ENCODE peak calls at places on chromosomes 7 and 10, in eight cellular contexts. One of them, this sample, is unnamed.
A peak's percentile ranks its signal among the peaks of the same experiment; 100 is the strongest.

GRCh38 chr10:107417446-107417845 is 252.9 kb upstream of the SORCS1 start:
- DNase-seq in non-pigmented ciliary epithelial cell: no peak
- DNase-seq in NCI-H748 treated with DMSO at 0.1 percent for 48 hours: no peak
- DNase-seq in left kidney: no peak
- DNase-seq in GDM1: no peak
- DNase-seq in natural killer cell: no peak
- DNase-seq in T-helper 22 cell: no peak
- DNase-seq in M059J: no peak
- DNase-seq in this sample: no peak

GRCh38 chr7:101068401-101068800 is 16.9 kb upstream of the TRIM56 start:
- DNase-seq in non-pigmented ciliary epithelial cell: no peak
- DNase-seq in GDM1: no peak
- DNase-seq in M059J: no peak
- DNase-seq in natural killer cell: no peak
- DNase-seq in left kidney: no peak
- DNase-seq in NCI-H748 treated with DMSO at 0.1 percent for 48 hours: no peak
- DNase-seq in T-helper 22 cell: no peak
- DNase-seq in this sample: no peak

GRCh38 chr7:51647931-51648351 is 331.3 kb upstream of the COBL start:
- DNase-seq in GDM1: no peak
- DNase-seq in natural killer cell: no peak
- DNase-seq in NCI-H748 treated with DMSO at 0.1 percent for 48 hours: peak; percentile 53
- DNase-seq in T-helper 22 cell: no peak
- DNase-seq in M059J: peak; percentile 4
- DNase-seq in left kidney: peak; percentile 44
- DNase-seq in non-pigmented ciliary epithelial cell: peak; percentile 14
- DNase-seq in this sample: no peak

GRCh38 chr7:44131173-44132009 is 8.0 kb upstream of the POLD2 start:
- DNase-seq in NCI-H748 treated with DMSO at 0.1 percent for 48 hours: no peak
- DNase-seq in non-pigmented ciliary epithelial cell: no peak
- DNase-seq in GDM1: no peak
- DNase-seq in natural killer cell: no peak
- DNase-seq in M059J: peak; percentile 50
- DNase-seq in left kidney: peak; percentile 57
- DNase-seq in T-helper 22 cell: no peak
- DNase-seq in this sample: no peak

GRCh38 chr10:605632-606325 is 83.7 kb downstream of the DIP2C start:
- DNase-seq in T-helper 22 cell: no peak
- DNase-seq in M059J: no peak
- DNase-seq in GDM1: no peak
- DNase-seq in NCI-H748 treated with DMSO at 0.1 percent for 48 hours: no peak
- DNase-seq in non-pigmented ciliary epithelial cell: no peak
- DNase-seq in natural killer cell: no peak
- DNase-seq in left kidney: no peak
- DNase-seq in this sample: no peak

GRCh38 chr10:89946106-89946505 is 244.7 kb downstream of the KIF20B start:
- DNase-seq in non-pigmented ciliary epithelial cell: no peak
- DNase-seq in natural killer cell: no peak
- DNase-seq in GDM1: no peak
- DNase-seq in T-helper 22 cell: no peak
- DNase-seq in M059J: peak; percentile 40
- DNase-seq in NCI-H748 treated with DMSO at 0.1 percent for 48 hours: no peak
- DNase-seq in left kidney: no peak
- DNase-seq in this sample: no peak

GRCh38 chr7:125670926-125671572 is 741.4 kb upstream of the POT1 start:
- DNase-seq in NCI-H748 treated with DMSO at 0.1 percent for 48 hours: no peak
- DNase-seq in left kidney: peak; percentile 61
- DNase-seq in natural killer cell: no peak
- DNase-seq in T-helper 22 cell: no peak
- DNase-seq in GDM1: no peak
- DNase-seq in non-pigmented ciliary epithelial cell: no peak
- DNase-seq in M059J: peak; percentile 9
- DNase-seq in this sample: no peak

GRCh38 chr7:130363156-130363847 is 17.0 kb upstream of the CPA1 start:
- DNase-seq in T-helper 22 cell: no peak
- DNase-seq in natural killer cell: no peak
- DNase-seq in left kidney: no peak
- DNase-seq in non-pigmented ciliary epithelial cell: peak; percentile 93
- DNase-seq in M059J: peak; percentile 100
- DNase-seq in NCI-H748 treated with DMSO at 0.1 percent for 48 hours: no peak
- DNase-seq in GDM1: no peak
- DNase-seq in this sample: peak; percentile 74

GRCh38 chr7:106257752-106258151 is 27.0 kb downstream of the NAMPT start:
- DNase-seq in T-helper 22 cell: no peak
- DNase-seq in left kidney: no peak
- DNase-seq in GDM1: no peak
- DNase-seq in NCI-H748 treated with DMSO at 0.1 percent for 48 hours: no peak
- DNase-seq in natural killer cell: no peak
- DNase-seq in M059J: no peak
- DNase-seq in non-pigmented ciliary epithelial cell: no peak
- DNase-seq in this sample: no peak

GRCh38 chr10:132785433-132786278 is at the start of gene NKX6-2:
- DNase-seq in non-pigmented ciliary epithelial cell: no peak
- DNase-seq in natural killer cell: no peak
- DNase-seq in left kidney: peak; percentile 70
- DNase-seq in GDM1: no peak
- DNase-seq in NCI-H748 treated with DMSO at 0.1 percent for 48 hours: no peak
- DNase-seq in M059J: no peak
- DNase-seq in T-helper 22 cell: no peak
- DNase-seq in this sample: no peak

GRCh38 chr7:118311121-118311803 is 86.8 kb downstream of the ANKRD7 start:
- DNase-seq in GDM1: no peak
- DNase-seq in natural killer cell: no peak
- DNase-seq in NCI-H748 treated with DMSO at 0.1 percent for 48 hours: no peak
- DNase-seq in M059J: no peak
- DNase-seq in T-helper 22 cell: no peak
- DNase-seq in non-pigmented ciliary epithelial cell: no peak
- DNase-seq in left kidney: no peak
- DNase-seq in this sample: no peak

GRCh38 chr10:52541082-52541481 is 227.0 kb downstream of the DKK1 start:
- DNase-seq in T-helper 22 cell: no peak
- DNase-seq in left kidney: peak; percentile 6
- DNase-seq in NCI-H748 treated with DMSO at 0.1 percent for 48 hours: no peak
- DNase-seq in non-pigmented ciliary epithelial cell: no peak
- DNase-seq in GDM1: no peak
- DNase-seq in natural killer cell: no peak
- DNase-seq in M059J: peak; percentile 67
- DNase-seq in this sample: no peak